ENCODE peak calls at places on chromosomes 5 and 9, in nine cellular contexts. T is breast epithelium, V is ovary, H is uterus, R is IMR-90, W is HCT116, G is sigmoid colon, Q is testis, E is heart left ventricle. B is an unnamed sample.

GRCh38 chr5:138469540-138470321 is 4.5 kb downstream of the EGR1 start:
- DNase-seq in T (peak; percentile 78), V (no peak), H (peak; percentile 41), R (peak; percentile 91), W (peak; percentile 88), G (peak; percentile 86), Q (no peak), E (no peak), B (peak; percentile 65)

GRCh38 chr5:138354926-138355378 is 2.5 kb downstream of the KDM3B start:
- DNase-seq in T (no peak), V (no peak), H (no peak), R (peak; percentile 77), W (no peak), G (no peak), Q (peak; percentile 53), E (no peak), B (no peak)

GRCh38 chr9:101716629-101717028 is 21.8 kb downstream of the GRIN3A start:
- DNase-seq in T (no peak), V (peak; percentile 23), H (no peak), R (no peak), W (no peak), G (no peak), Q (peak; percentile 27), E (no peak), B (no peak)

GRCh38 chr9:3441197-3441816 is 84.5 kb downstream of the RFX3 start:
- DNase-seq in T (no peak), V (no peak), H (no peak), R (peak; percentile 77), W (peak; percentile 51), G (no peak), Q (peak; percentile 51), E (peak; percentile 40), B (peak; percentile 31)

GRCh38 chr5:80408475-80408875 is 611 bp downstream of the ZFYVE16 start:
- DNase-seq in T (peak; percentile 32), V (no peak), H (no peak), R (peak; percentile 38), W (no peak), G (peak; percentile 85), Q (peak; percentile 70), E (peak; percentile 76), B (peak; percentile 69)

GRCh38 chr9:98897745-98898144 is 46.0 kb upstream of the COL15A1 start:
- DNase-seq in T (no peak), V (no peak), H (no peak), R (peak; percentile 72), W (no peak), G (no peak), Q (no peak), E (no peak), B (no peak)

GRCh38 chr9:131817073-131817472 is 77.2 kb upstream of the RAPGEF1 start:
- DNase-seq in T (no peak), V (no peak), H (no peak), R (no peak), W (no peak), G (no peak), Q (no peak), E (no peak), B (no peak)

GRCh38 chr5:142938201-142938600 is 168.0 kb downstream of the ARHGAP26 start:
- DNase-seq in T (no peak), V (no peak), H (no peak), R (no peak), W (no peak), G (no peak), Q (no peak), E (no peak), B (no peak)

GRCh38 chr5:76548525-76549229 is 74.5 kb downstream of the F2RL2 start:
- DNase-seq in T (no peak), V (no peak), H (no peak), R (no peak), W (no peak), G (no peak), Q (no peak), E (no peak), B (peak; percentile 55)

GRCh38 chr9:2158111-2158610 is 143.0 kb downstream of the SMARCA2 start:
- DNase-seq in T (peak; percentile 35), V (peak; percentile 73), H (peak; percentile 60), R (peak; percentile 67), W (no peak), G (peak; percentile 67), Q (peak; percentile 64), E (no peak), B (peak; percentile 47)

DNA sequence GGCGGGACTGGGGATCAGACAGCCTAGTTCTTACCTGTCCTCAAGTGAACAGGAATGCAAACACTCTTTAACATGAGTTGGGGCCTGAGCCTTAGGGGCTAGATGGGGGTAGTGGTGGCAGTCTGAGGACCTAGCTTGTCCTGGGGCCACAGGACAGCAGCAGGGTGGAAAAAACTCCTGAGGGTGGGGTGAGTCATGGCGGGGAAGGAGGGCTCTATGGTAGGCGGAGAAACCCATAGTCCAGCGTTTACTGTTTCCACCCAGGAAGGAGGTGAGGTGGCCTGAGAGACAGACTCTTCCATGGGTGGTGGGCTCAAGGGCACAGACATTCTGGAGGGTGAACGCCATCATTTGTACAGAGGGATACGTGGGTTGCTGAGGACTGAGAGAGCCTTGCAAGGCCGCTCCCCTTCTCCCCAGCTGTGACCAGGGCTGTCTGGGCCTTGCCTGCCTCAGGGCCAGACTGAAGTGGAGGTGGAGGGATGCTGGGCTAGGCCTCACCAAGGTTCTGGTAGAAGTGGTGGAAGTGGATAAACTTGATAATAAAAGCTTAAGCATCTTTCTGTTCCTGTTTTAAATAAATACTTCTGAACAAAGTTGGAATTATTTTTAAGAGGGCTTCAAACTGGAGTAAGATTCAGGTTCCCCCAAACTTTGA is 1.1 kb upstream of the TSPAN17 start:
- DNase-seq in T (no peak), V (no peak), H (no peak), R (no peak), W (no peak), G (no peak), Q (no peak), E (no peak), B (no peak)
- H3K4me3 ChIP-seq in T (no peak overlapping the region), V (no peak overlapping the region), H (no peak overlapping the region), R (no peak overlapping the region), W (peak overlapping the region; percentile 86), G (peak overlapping the region; percentile 66), Q (no peak overlapping the region), E (no peak overlapping the region), B (peak overlapping the region; percentile 59)

DNA sequence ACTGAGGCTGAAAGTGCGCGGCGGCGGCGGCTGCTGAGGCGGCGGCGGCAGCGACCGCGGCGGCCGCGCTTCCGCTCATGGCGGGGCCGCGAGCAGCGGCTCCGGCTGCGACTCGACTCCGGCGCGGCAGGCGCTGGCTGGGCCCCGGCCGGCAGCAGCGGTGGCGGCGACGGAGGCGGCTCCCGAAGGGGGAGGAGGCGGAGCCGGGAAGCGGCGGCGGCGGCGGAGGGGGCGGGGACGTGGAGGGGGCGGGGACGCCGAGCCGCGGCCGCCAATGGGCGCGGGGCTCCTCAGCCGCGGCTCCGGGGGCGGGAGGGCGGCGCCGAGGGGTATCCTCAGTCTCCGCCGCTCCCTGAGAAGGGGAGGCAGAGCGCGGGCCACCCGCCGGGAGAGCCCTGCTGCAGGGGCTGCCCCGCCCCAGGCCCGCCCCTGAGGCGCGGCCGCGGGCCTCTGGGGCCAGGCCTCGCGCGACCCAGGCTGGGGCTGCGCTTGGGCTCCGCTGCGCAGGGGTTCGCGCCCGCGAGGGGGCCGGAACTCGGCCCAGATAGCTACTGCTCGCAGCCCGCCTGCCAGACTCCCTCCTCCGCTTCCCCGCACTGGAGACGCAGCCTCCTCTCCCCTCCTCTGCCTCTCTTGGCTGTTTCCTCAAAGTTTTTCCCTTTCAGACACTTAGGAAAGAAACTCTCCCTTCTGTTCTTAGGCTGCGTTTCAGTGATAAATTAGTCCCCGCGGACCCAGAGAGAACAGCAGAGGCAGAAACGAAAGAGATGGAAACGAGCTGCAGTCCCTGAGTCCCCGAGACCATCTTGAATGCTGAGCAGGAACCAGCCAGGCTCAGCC is 85.0 kb upstream of the MELK start:
- DNase-seq in T (peak; percentile 81), V (peak; percentile 93), H (peak; percentile 91), R (peak; percentile 90), W (peak; percentile 73), G (peak; percentile 95), Q (peak; percentile 91), E (peak; percentile 94), B (peak; percentile 94)
- TF ChIP-seq POLR2A in T (peak; percentile 26), V (peak; percentile 78), H (peak; percentile 93), R (peak; percentile 65), W (peak; percentile 82), G (peak; percentile 60), Q (peak; percentile 22), E (no peak), B (peak; percentile 86)

GRCh38 chr9:5949103-5949699 is 58.5 kb downstream of the MLANA start:
- DNase-seq in T (no peak), V (no peak), H (no peak), R (peak; percentile 10), W (no peak), G (no peak), Q (no peak), E (no peak), B (no peak)
- H3K4me3 ChIP-seq in T (no peak overlapping the region), V (no peak overlapping the region), H (no peak overlapping the region), R (no peak overlapping the region), W (no peak overlapping the region), G (no peak overlapping the region), Q (no peak overlapping the region), E (no peak overlapping the region), B (no peak overlapping the region)

GRCh38 chr5:81751009-81751835 is at the start of gene SSBP2:
- DNase-seq in T (peak; percentile 99), V (peak; percentile 100), H (peak; percentile 100), R (peak; percentile 98), W (peak; percentile 96), G (peak; percentile 100), Q (peak; percentile 99), E (peak; percentile 99), B (peak; percentile 100)
- TF ChIP-seq POLR2A in T (peak; percentile 50), V (peak; percentile 82), H (peak; percentile 75), R (peak; percentile 60), W (peak; percentile 38), G (peak; percentile 67), Q (peak; percentile 34), E (no peak), B (peak; percentile 41)

GRCh38 chr9:37004424-37004935 is 29.6 kb downstream of the PAX5 start:
- DNase-seq in T (no peak), V (no peak), H (no peak), R (no peak), W (no peak), G (no peak), Q (no peak), E (no peak), B (no peak)
- H3K4me3 ChIP-seq in T (no peak overlapping the region), V (no peak overlapping the region), H (no peak overlapping the region), R (no peak overlapping the region), W (no peak overlapping the region), G (no peak overlapping the region), Q (no peak overlapping the region), E (no peak overlapping the region), B (no peak overlapping the region)

GRCh38 chr5:126864042-126864688 is 87.2 kb downstream of the LMNB1 start:
- DNase-seq in T (no peak), V (no peak), H (no peak), R (no peak), W (no peak), G (no peak), Q (peak; percentile 69), E (no peak), B (no peak)
- TF ChIP-seq POLR2A in T (no peak), V (no peak), H (no peak), R (no peak), W (no peak), G (no peak), Q (no peak), E (no peak), B (no peak)

DNA sequence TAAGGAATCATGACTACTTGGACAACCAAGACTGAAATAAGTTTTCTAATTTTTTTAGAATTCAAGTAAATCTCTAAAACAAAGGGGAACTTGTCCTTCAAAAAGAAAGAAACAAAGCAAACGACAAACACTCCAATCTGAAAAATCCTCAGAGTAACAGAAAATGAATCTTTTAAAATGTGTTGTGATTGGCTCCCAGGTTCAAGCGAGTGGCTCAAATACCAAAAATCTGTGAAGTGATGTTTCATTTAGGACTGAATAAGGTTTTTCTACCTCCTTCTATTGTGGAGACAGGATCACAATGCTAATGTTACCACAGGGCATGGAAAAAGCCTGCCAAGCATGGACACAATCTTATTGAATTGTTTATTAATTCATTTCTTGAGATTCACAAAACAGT is 415.7 kb downstream of the RAB3C start:
- DNase-seq in T (no peak), V (no peak), H (no peak), R (no peak), W (no peak), G (no peak), Q (no peak), E (no peak), B (no peak)
- H3K4me3 ChIP-seq in T (no peak overlapping the region), V (no peak overlapping the region), H (no peak overlapping the region), R (no peak overlapping the region), W (no peak overlapping the region), G (no peak overlapping the region), Q (no peak overlapping the region), E (no peak overlapping the region), B (no peak overlapping the region)